ENCODE peak calls at places on chromosomes 6 and 20, in nine cellular contexts. V is non-pigmented ciliary epithelial cell; M is CD8-positive, alpha-beta memory T cell; A is COR-L47; Y is kidney tubule cell; C is heart right ventricle; R is astrocyte of the spinal cord; Z is activated T-helper 2 cell treated with anti-CD3 and anti-CD28 coated beads, Interferon-gamma antibody, Interleukin-2, Interleukin-4, amounts not matched to agents 10 μg/mL and 5 μg/mL and 100 μg/mL, durations not matched to agents 14 hours and 24 hours and 36 hours; S is NCI-H1436 treated with DMSO at 0.1 percent for 48 hours. F is an unnamed sample.

GRCh38 chr20:50064640-50065615 is 48.0 kb downstream of the UBE2V1 start:
- DNase-seq in Y (no peak), C (no peak), V (no peak), R (no peak), Z (no peak), A (no peak), M (no peak), S (no peak), F (no peak)

GRCh38 chr20:23668477-23668951 is 20.3 kb downstream of the CST4 start:
- DNase-seq in M (peak), C (peak), Z (peak), A (peak), S (no peak), V (no peak), R (peak), Y (peak), F (peak)

GRCh38 chr20:5482791-5483190 is 166.0 kb upstream of the PROKR2 start:
- DNase-seq in C (no peak), A (no peak), R (no peak), Z (no peak), Y (no peak), V (no peak), S (no peak), M (no peak), F (no peak)

GRCh38 chr6:11096109-11096508 is 2.5 kb downstream of the SMIM13 start:
- DNase-seq in Y (peak), S (no peak), M (no peak), R (peak), C (no peak), Z (no peak), V (peak), A (peak), F (no peak)

GRCh38 chr20:34927736-34928135 is 27.9 kb downstream of the GSS start:
- DNase-seq in C (no peak), Z (no peak), A (no peak), S (no peak), M (no peak), V (no peak), R (no peak), Y (no peak), F (no peak)

GRCh38 chr6:125834347-125834746 is 43.6 kb downstream of the NCOA7 start:
- DNase-seq in Z (no peak), A (no peak), R (no peak), V (no peak), C (no peak), M (no peak), Y (no peak), S (no peak), F (no peak)

GRCh38 chr6:10221186-10221585 is 193.7 kb downstream of the TFAP2A start:
- DNase-seq in M (no peak), V (no peak), C (no peak), A (no peak), S (no peak), R (no peak), Y (no peak), Z (no peak), F (no peak)

GRCh38 chr6:148831064-148831463 is 84.2 kb downstream of the UST start:
- DNase-seq in S (no peak), Y (no peak), C (no peak), R (no peak), Z (no peak), A (no peak), M (peak), V (no peak), F (no peak)

GRCh38 chr6:47810885-47811284 is 29.1 kb downstream of the OPN5 start:
- DNase-seq in S (no peak), R (no peak), A (peak), V (no peak), Z (no peak), Y (no peak), M (no peak), C (no peak), F (no peak)

GRCh38 chr20:48358176-48358575 is 469.6 kb downstream of the PREX1 start:
- DNase-seq in V (no peak), Z (no peak), Y (no peak), M (no peak), A (no peak), C (no peak), S (no peak), R (no peak), F (no peak)

F was measured in stimulated activated effector memory CD8-positive, alpha-beta T cell treated with anti-CD3 and anti-CD28 coated beads, Interleukin-12 subunit alpha, Interleukin-12 subunit beta, amount 100 ng/mL, for 72 hours.